ENCODE peak calls at places on chromosomes 4 and X, in eight cellular contexts. X, B, H, R, G, I, L and V are unnamed samples.

GRCh38 chr4:74167585-74167984 is 9.7 kb downstream of the MTHFD2L start:
- DNase-seq in X (no peak), B (no peak), H (no peak), R (no peak), G (no peak), I (no peak), L (no peak), V (no peak)

GRCh38 chrX:150845091-150845490 is 53.4 kb downstream of the CD99L2 start:
- DNase-seq in X (no peak), B (no peak), H (no peak), R (no peak), G (no peak), I (no peak), L (no peak), V (no peak)

GRCh38 chrX:135384161-135384836 is 37.4 kb upstream of the SMIM10L2A start:
- DNase-seq in X (no peak), B (no peak), H (no peak), R (no peak), G (no peak), I (no peak), L (no peak), V (no peak)

GRCh38 chr4:38415682-38416081 is 248.3 kb upstream of the KLF3 start:
- DNase-seq in X (no peak), B (no peak), H (no peak), R (no peak), G (no peak), I (no peak), L (no peak), V (no peak)

GRCh38 chr4:25100710-25101109 is 59.5 kb downstream of the SEPSECS start:
- DNase-seq in X (no peak), B (no peak), H (no peak), R (no peak), G (no peak), I (no peak), L (no peak), V (no peak)

GRCh38 chr4:127304356-127304755 is 328.4 kb upstream of the INTU start:
- DNase-seq in X (no peak), B (no peak), H (no peak), R (no peak), G (no peak), I (no peak), L (peak; percentile 24), V (no peak)

GRCh38 chr4:123365412-123365811 is 31.2 kb upstream of the SPRY1 start:
- DNase-seq in X (no peak), B (no peak), H (no peak), R (no peak), G (no peak), I (peak; percentile 37), L (no peak), V (no peak)

GRCh38 chrX:11533211-11533651 is 132.5 kb downstream of the ARHGAP6 start:
- DNase-seq in X (no peak), B (no peak), H (peak; percentile 67), R (no peak), G (no peak), I (no peak), L (peak; percentile 89), V (no peak)

GRCh38 chr4:81912420-81912819 is 440.7 kb upstream of the RASGEF1B start:
- DNase-seq in X (no peak), B (no peak), H (no peak), R (no peak), G (no peak), I (no peak), L (no peak), V (no peak)

GRCh38 chr4:143921160-143921559 is 15.8 kb upstream of the GYPE start:
- DNase-seq in X (no peak), B (no peak), H (no peak), R (no peak), G (no peak), I (no peak), L (no peak), V (no peak)

GRCh38 chrX:53084043-53084570 is 1.9 kb downstream of the TSPYL2 start:
- DNase-seq in X (no peak), B (no peak), H (no peak), R (no peak), G (no peak), I (no peak), L (peak; percentile 36), V (no peak)

GRCh38 chr4:76212851-76213414 is 691 bp downstream of the SCARB2 start:
- DNase-seq in X (no peak), B (no peak), H (peak; percentile 45), R (peak; percentile 23), G (no peak), I (peak; percentile 92), L (peak; percentile 61), V (no peak)

GRCh38 chrX:109931677-109932076 is 71.2 kb upstream of the TMEM164 start:
- DNase-seq in X (no peak), B (no peak), H (no peak), R (no peak), G (no peak), I (no peak), L (no peak), V (no peak)

GRCh38 chr4:92969650-92970370 is 666.0 kb downstream of the GRID2 start:
- DNase-seq in X (no peak), B (no peak), H (peak; percentile 76), R (no peak), G (no peak), I (no peak), L (peak; percentile 94), V (no peak)

GRCh38 chr4:12729384-12729783 is 754.8 kb downstream of the RAB28 start:
- DNase-seq in X (no peak), B (no peak), H (peak; percentile 25), R (no peak), G (no peak), I (no peak), L (peak; percentile 15), V (no peak)

GRCh38 chr4:12724520-12724919 is 759.6 kb downstream of the RAB28 start:
- DNase-seq in X (no peak), B (no peak), H (peak; percentile 15), R (no peak), G (no peak), I (no peak), L (no peak), V (no peak)

GRCh38 chr4:12723849-12724447 is 760.2 kb downstream of the RAB28 start:
- DNase-seq in X (no peak), B (no peak), H (no peak), R (no peak), G (no peak), I (no peak), L (no peak), V (no peak)
- TF ChIP-seq CTCF in X (no peak), B (no peak), H (no peak), R (no peak), G (no peak), I (no peak), L (no peak), V (no peak)

DNA sequence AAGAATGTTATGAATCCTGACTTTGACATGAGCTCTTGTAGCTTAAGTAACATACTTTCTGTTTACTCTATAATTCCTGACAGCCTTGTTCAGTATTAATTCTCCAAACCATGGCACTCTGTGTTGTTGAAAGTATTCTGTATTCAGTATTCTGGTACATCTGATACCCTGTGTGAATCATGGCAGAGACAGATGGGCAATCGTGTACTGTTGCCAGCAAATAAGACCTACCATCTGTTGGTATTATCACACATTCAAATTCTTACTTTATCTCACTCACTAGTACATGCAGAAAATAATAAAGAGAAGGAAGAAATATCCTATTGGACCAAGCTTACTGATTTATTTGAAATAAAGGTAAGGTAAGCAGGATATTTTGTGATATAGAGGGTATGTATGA is 7.9 kb downstream of the MBTPS2 start:
- DNase-seq in X (no peak), B (no peak), H (no peak), R (no peak), G (no peak), I (no peak), L (no peak), V (no peak)
- TF ChIP-seq POLR2A in X (no peak), B (no peak), H (no peak), R (no peak), G (no peak), I (no peak), L (no peak), V (no peak)

GRCh38 chrX:12985336-12985735 is 10.4 kb downstream of the TMSB4X start:
- DNase-seq in X (no peak), B (no peak), H (no peak), R (no peak), G (no peak), I (no peak), L (no peak), V (no peak)
- H3K4me3 ChIP-seq in X (no peak overlapping the region), B (no peak overlapping the region), H (no peak overlapping the region), R (no peak overlapping the region), G (no peak overlapping the region), I (no peak overlapping the region), L (no peak overlapping the region), V (no peak overlapping the region)

GRCh38 chrX:68647156-68647957 is at the start of gene STARD8:
- DNase-seq in X (no peak), B (peak; percentile 40), H (peak; percentile 57), R (no peak), G (no peak), I (no peak), L (peak; percentile 45), V (peak; percentile 85)
- TF ChIP-seq CTCF in X (no peak), B (no peak), H (no peak), R (no peak), G (no peak), I (no peak), L (no peak), V (no peak)

GRCh38 chrX:320126-320783 is 1.7 kb upstream of the GTPBP6 start:
- DNase-seq in X (peak; percentile 87), B (no peak), H (peak; percentile 28), R (no peak), G (no peak), I (no peak), L (peak; percentile 10), V (peak; percentile 89)
- TF ChIP-seq POLR2A in X (no peak), B (no peak), H (no peak), R (no peak), G (no peak), I (no peak), L (no peak), V (no peak)

DNA sequence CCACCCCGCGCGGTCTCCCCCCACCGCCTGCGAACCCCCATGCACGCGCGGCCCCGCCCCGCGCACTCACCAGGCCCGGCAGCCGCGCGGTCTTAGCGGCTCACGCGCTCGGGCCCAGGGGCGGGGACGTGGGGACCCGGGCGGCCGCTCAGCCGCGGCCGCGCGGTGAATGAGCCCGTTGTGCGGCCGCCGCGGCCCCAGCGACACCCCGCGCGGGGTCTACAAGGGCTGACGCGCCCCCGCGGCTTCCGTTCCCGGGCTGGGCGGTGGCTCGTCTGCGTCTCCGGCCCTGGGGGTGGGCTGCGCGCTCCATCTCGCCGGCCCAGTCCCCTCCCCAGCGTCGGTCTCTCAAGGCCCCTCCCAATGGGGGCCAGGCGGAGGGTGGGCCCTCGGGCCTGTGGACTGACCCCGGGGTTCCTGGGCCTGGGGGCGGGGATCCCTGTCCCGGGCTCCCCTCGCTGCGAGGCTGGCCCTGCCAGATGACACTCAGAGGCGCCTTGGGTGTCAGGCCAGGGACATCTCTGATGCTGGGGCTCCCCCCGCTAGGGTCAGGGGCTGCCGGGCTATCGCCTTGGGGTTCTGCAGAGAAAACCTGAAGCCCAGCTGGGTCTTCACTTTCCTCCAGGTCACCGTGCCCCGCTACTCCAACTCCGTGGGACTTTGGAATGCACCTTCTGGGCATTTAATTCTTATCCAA is 4.3 kb upstream of the SLC26A1 start:
- DNase-seq in X (no peak), B (no peak), H (no peak), R (no peak), G (no peak), I (no peak), L (no peak), V (no peak)
- H3K4me3 ChIP-seq in X (peak overlapping the region; percentile 10), B (peak overlapping the region; percentile 51), H (no peak overlapping the region), R (peak overlapping the region; percentile 64), G (peak overlapping the region; percentile 48), I (peak overlapping the region; percentile 45), L (peak overlapping the region; percentile 46), V (no peak overlapping the region)

GRCh38 chr4:163331629-163332360 is 601 bp downstream of the NPY1R start:
- DNase-seq in X (peak; percentile 65), B (no peak), H (peak; percentile 24), R (no peak), G (no peak), I (no peak), L (no peak), V (no peak)
- TF ChIP-seq CTCF in X (no peak), B (no peak), H (no peak), R (no peak), G (no peak), I (no peak), L (no peak), V (no peak)